ENCODE peak calls at places on chromosomes 4 and X, in four cellular contexts. F is fibroblast of lung, I is fibroblast of mammary gland, R is endothelial cell. J is an unnamed sample.

GRCh38 chrX:70030242-70030823 is 19.4 kb downstream of the AWAT2 start:
- DNase-seq in F (peak), I (peak), R (peak), J (peak)

GRCh38 chr4:3414421-3415279 is 27.1 kb upstream of the HGFAC start:
- DNase-seq in F (no peak), I (no peak), R (no peak), J (no peak)

GRCh38 chrX:26783512-26784225 is 567.7 kb downstream of the MAGEB5 start:
- DNase-seq in F (peak), I (peak), R (no peak), J (peak)

GRCh38 chrX:101219840-101220191 is 230 bp downstream of the DRP2 start:
- DNase-seq in F (peak), I (no peak), R (no peak), J (no peak)

GRCh38 chr4:40254961-40255721 is 58.3 kb downstream of the RHOH start:
- DNase-seq in F (peak), I (peak), R (no peak), J (peak)

GRCh38 chrX:10190367-10190766 is 33.6 kb downstream of the CLCN4 start:
- DNase-seq in F (peak), I (peak), R (no peak), J (peak)

GRCh38 chrX:152819732-152820131 is 10.8 kb downstream of the CETN2 start:
- DNase-seq in F (peak), I (peak), R (no peak), J (peak)

GRCh38 chrX:3177851-3178250 is 136.6 kb downstream of the ARSF start:
- DNase-seq in F (no peak), I (no peak), R (no peak), J (peak)

GRCh38 chr4:142222127-142222526 is 585.7 kb downstream of the IL15 start:
- DNase-seq in F (no peak), I (no peak), R (no peak), J (peak)

GRCh38 chr4:34676390-34676789 is 1567.9 kb downstream of the ARAP2 start:
- DNase-seq in F (no peak), I (no peak), R (no peak), J (peak)

GRCh38 chrX:87679849-87680248 is 162.2 kb downstream of the KLHL4 start:
- DNase-seq in F (no peak), I (no peak), R (no peak), J (no peak)

GRCh38 chr4:128775916-128776315 is 33.6 kb upstream of the JADE1 start:
- DNase-seq in F (no peak), I (no peak), R (no peak), J (no peak)

GRCh38 chr4:159484861-159485260 is 382.0 kb downstream of the RAPGEF2 start:
- DNase-seq in F (no peak), I (no peak), R (no peak), J (peak)

GRCh38 chr4:155667538-155668511 is 1.2 kb downstream of the GUCY1A1 start:
- DNase-seq in F (peak), I (peak), R (peak), J (peak)

GRCh38 chr4:176308441-176308840 is 11.3 kb upstream of the SPCS3 start:
- DNase-seq in F (no peak), I (no peak), R (no peak), J (no peak)

GRCh38 chrX:144586756-144587155 is 660.5 kb upstream of the SPANXN1 start:
- DNase-seq in F (no peak), I (peak), R (no peak), J (peak)

GRCh38 chr4:16122225-16122624 is 38.4 kb upstream of the PROM1 start:
- DNase-seq in F (no peak), I (no peak), R (no peak), J (no peak)

GRCh38 chr4:1072830-1073446 is 40.4 kb downstream of the RNF212 start:
- DNase-seq in F (peak), I (peak), R (peak), J (peak)

GRCh38 chr4:87042986-87043820 is 108.4 kb downstream of the AFF1 start:
- DNase-seq in F (no peak), I (no peak), R (no peak), J (no peak)

GRCh38 chr4:89164400-89164799 is 53.1 kb downstream of the TIGD2 start:
- DNase-seq in F (peak), I (no peak), R (no peak), J (no peak)

GRCh38 chr4:88225216-88226107 is 58.9 kb downstream of the PPM1K start:
- DNase-seq in F (no peak), I (no peak), R (no peak), J (no peak)

GRCh38 chr4:3681191-3681590 is 85.0 kb upstream of the ADRA2C start:
- DNase-seq in F (no peak), I (no peak), R (no peak), J (no peak)

GRCh38 chrX:124354648-124355047 is 8.3 kb downstream of the SH2D1A start:
- DNase-seq in F (no peak), I (no peak), R (no peak), J (no peak)

GRCh38 chr4:20358110-20358509 is 106.4 kb downstream of the SLIT2 start:
- DNase-seq in F (no peak), I (no peak), R (no peak), J (peak)

GRCh38 chr4:29319663-29320340 is 1400.4 kb upstream of the PCDH7 start:
- DNase-seq in F (no peak), I (peak), R (no peak), J (no peak)

GRCh38 chrX:103734125-103734760 is 23.5 kb downstream of the TMEM31 start:
- DNase-seq in F (peak), I (peak), R (no peak), J (peak)

DNA sequence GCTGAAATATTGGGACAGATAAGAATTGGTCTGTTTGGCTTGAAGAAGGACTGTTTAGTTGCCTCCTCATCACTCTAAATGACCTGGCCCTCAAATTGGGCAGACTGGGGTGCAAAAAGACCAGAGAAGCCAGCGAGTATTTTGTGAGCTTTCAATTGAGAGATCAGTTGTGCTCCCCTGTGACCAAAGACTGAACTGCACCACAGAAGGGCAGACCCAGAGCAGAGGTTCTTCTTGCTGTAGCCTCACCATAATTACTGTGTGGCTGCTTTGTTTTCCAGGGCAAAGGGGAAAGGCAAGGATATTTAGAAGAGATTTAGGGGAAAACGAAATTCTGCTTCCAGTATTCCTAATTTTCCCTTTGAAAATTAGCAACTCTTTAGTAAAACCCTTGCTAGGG is 104.0 kb upstream of the MBNL3 start:
- DNase-seq in F (peak), I (peak), R (peak), J (peak)
- TF ChIP-seq CTCF in F (peak), I (peak), R (no peak), J (peak)

DNA sequence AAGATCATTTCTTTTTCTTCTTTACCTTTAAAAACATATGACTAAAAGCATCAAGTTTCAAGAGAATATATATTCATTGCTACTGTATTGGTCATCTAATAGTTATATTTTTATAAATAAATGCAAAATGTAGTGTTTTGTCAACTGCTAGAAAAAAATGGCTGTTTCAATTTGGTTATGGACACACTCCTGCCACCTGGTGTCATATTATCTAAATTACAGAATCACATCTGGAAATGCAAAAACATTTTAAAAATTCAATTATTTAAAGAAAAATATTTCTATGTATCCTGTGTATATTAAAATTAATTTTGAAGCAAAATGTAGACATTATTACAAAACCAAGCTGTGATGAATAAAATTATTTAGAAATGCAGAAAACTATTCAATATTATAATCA is 329.4 kb upstream of the PCDH18 start:
- DNase-seq in F (peak), I (peak), R (no peak), J (peak)
- TF ChIP-seq CTCF in F (peak), I (peak), R (peak), J (peak)

GRCh38 chr4:71132486-71132885 is 139.0 kb downstream of the DCK start:
- DNase-seq in F (peak), I (peak), R (no peak), J (peak)

GRCh38 chr4:71133491-71133890 is 140.0 kb downstream of the DCK start:
- DNase-seq in F (no peak), I (peak), R (no peak), J (no peak)

GRCh38 chr4:71136071-71136470 is 142.6 kb downstream of the DCK start:
- DNase-seq in F (no peak), I (no peak), R (no peak), J (no peak)

GRCh38 chr4:71126719-71127118 is 133.3 kb downstream of the DCK start:
- DNase-seq in F (peak), I (peak), R (no peak), J (peak)

DNA sequence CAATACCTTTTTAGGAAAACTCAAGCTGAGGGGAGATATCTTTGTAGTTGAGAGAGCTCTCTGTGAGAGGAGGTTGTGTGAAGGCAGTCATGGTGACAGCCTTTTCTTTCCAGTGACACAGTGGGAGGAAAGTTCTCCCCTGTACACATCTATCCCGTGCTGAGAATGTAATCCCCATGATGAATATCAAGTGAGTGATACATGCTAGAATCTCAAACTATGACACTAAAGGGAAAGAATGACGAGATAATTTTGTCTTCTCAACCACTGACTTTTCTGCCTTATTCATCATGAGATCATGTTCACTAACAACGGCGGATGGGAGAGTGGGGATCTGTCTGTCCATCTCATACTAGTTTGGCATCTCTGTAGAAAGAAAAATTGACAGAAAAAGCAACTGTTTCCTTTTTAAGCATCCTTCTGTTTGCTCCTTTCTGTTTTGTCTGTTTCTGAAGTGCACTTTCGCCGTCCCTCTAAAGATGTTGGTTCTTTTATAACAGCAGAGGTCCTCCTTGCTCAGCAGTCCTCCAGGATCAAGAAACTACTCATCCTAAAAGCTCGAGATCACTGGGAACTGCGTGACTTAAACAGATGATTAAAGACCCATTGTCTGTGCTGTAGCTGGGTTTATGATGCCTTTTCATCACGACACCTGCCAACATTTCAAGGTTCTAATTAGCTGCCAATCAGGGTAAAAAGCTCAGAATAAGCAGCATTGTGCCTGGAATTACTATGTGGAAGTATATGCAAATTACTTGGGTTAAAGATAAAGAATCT is 137.6 kb downstream of the DCK start:
- DNase-seq in F (peak), I (peak), R (no peak), J (peak)
- TF ChIP-seq CTCF in F (peak), I (peak), R (no peak), J (no peak)

DNA sequence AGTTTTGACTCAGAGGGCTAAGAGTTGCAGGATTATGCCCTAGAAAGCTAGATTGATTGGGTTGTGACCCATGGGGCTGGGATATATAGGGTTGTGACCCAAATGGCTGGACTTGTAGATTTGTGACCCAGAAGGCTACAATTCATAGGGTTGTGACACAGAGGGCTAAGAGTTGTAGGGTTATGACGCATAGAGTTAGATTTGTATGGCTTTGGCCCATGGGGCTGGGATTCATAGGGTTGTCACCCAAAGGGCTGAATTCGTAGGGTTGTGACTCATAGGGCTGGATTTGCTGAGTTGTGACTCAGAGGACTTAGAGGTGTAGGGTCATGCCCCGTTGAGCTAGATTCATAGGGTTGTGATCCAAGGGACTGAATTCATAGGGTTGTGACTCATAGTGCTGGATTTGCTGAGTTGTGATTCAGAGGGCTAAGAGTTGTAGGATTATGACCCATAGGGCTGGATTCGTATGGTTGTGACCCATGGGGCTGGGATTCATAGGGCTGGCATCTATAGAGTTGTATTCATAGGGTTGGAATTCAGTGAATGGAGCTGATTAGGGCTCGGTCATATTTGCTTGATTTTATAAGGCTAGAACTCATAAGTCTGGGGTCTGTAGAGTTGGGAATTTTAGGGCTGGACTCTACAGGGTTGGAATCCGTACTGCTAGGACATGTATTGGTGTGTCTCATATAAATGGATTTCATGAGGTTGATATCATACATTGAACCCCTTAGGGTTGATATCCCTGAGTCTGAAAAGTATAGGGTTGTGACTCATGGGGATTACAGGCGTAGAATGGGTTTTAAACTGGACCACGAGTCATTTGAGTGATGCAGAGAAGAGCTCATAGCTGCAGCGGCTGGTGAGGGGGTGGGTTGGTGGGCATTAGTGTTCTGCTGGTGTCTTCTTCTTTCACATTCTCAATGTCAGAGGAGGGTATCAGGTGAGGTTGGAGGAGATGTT is 125.7 kb downstream of the CRLF2 start:
- DNase-seq in F (no peak), I (peak), R (no peak), J (peak)
- TF ChIP-seq CTCF in F (no peak), I (no peak), R (no peak), J (no peak)

J was measured in epithelial cell of esophagus.